ENCODE peak calls at places on chromosome 11, in six cellular contexts. E is pancreas, O is DMS153, I is A673, A is glutamatergic neuron, H is A549. P is an unnamed sample.
A peak's percentile ranks its signal among the peaks of the same experiment; 100 is the strongest.

GRCh38 chr11:46362146-46363030 is 15.1 kb downstream of the DGKZ start:
- DNase-seq in E (no peak), O (no peak), I (no peak), A (no peak), H (no peak), P (no peak)

GRCh38 chr11:100965346-100965745 is 164.3 kb downstream of the PGR start:
- DNase-seq in E (no peak), O (no peak), I (no peak), A (no peak), H (no peak), P (no peak)

GRCh38 chr11:73072935-73073481 is 69.1 kb downstream of the FCHSD2 start:
- DNase-seq in E (no peak), O (peak; percentile 12), I (peak; percentile 19), A (no peak), H (peak; percentile 75), P (no peak)

GRCh38 chr11:1017269-1018005 is 19.1 kb downstream of the MUC6 start:
- DNase-seq in E (no peak), O (no peak), I (no peak), A (no peak), H (no peak), P (no peak)

GRCh38 chr11:395866-396265 is 1.9 kb downstream of the PKP3 start:
- DNase-seq in E (peak; percentile 43), O (no peak), I (no peak), A (no peak), H (no peak), P (no peak)

GRCh38 chr11:77819921-77820564 is 479 bp downstream of the RSF1 start:
- DNase-seq in E (no peak), O (no peak), I (peak; percentile 60), A (peak; percentile 68), H (peak; percentile 53), P (peak; percentile 26)

GRCh38 chr11:123559418-123559817 is 95.0 kb downstream of the SCN3B start:
- DNase-seq in E (no peak), O (no peak), I (peak; percentile 51), A (no peak), H (no peak), P (no peak)

GRCh38 chr11:112902411-112903011 is 58.7 kb upstream of the NCAM1 start:
- DNase-seq in E (no peak), O (no peak), I (peak; percentile 71), A (no peak), H (no peak), P (no peak)

GRCh38 chr11:65213322-65214211 is 31.8 kb downstream of the CAPN1 start:
- DNase-seq in E (no peak), O (no peak), I (no peak), A (no peak), H (no peak), P (no peak)

GRCh38 chr11:78562398-78562797 is 12.3 kb downstream of the NARS2 start:
- DNase-seq in E (no peak), O (no peak), I (peak; percentile 24), A (no peak), H (no peak), P (no peak)

GRCh38 chr11:76296731-76297130 is 84.2 kb downstream of the THAP12 start:
- DNase-seq in E (no peak), O (no peak), I (no peak), A (no peak), H (no peak), P (no peak)

GRCh38 chr11:98679673-98680072 is 341.1 kb upstream of the CNTN5 start:
- DNase-seq in E (no peak), O (no peak), I (no peak), A (no peak), H (no peak), P (no peak)

GRCh38 chr11:88629496-88629895 is 292.0 kb upstream of the CTSC start:
- DNase-seq in E (no peak), O (no peak), I (no peak), A (no peak), H (no peak), P (no peak)

GRCh38 chr11:12123177-12123576 is 12.8 kb downstream of the MICAL2 start:
- DNase-seq in E (no peak), O (no peak), I (no peak), A (no peak), H (no peak), P (no peak)

GRCh38 chr11:61080526-61080925 is 21.8 kb upstream of the CD5 start:
- DNase-seq in E (no peak), O (no peak), I (no peak), A (no peak), H (no peak), P (no peak)

GRCh38 chr11:94537051-94537600 is 6.6 kb upstream of the FUT4 start:
- DNase-seq in E (no peak), O (no peak), I (no peak), A (no peak), H (peak; percentile 4), P (no peak)

GRCh38 chr11:72591785-72592490 is 82.3 kb downstream of the PDE2A start:
- DNase-seq in E (peak; percentile 4), O (no peak), I (peak; percentile 66), A (no peak), H (no peak), P (no peak)

GRCh38 chr11:126544311-126545056 is 189.0 kb downstream of the ST3GAL4 start:
- DNase-seq in E (no peak), O (peak; percentile 80), I (peak; percentile 76), A (no peak), H (no peak), P (no peak)

GRCh38 chr11:74559110-74559933 is 33.1 kb upstream of the POLD3 start:
- DNase-seq in E (no peak), O (peak; percentile 69), I (no peak), A (no peak), H (no peak), P (no peak)

GRCh38 chr11:28420099-28420498 is 311.9 kb downstream of the METTL15 start:
- DNase-seq in E (no peak), O (no peak), I (no peak), A (no peak), H (no peak), P (no peak)

GRCh38 chr11:32148824-32149223 is 58.0 kb downstream of the RCN1 start:
- DNase-seq in E (no peak), O (no peak), I (no peak), A (no peak), H (no peak), P (no peak)

GRCh38 chr11:134358853-134359490 is 27.2 kb downstream of the GLB1L2 start:
- DNase-seq in E (no peak), O (no peak), I (no peak), A (no peak), H (no peak), P (no peak)

GRCh38 chr11:85863855-85864254 is 8.7 kb downstream of the CCDC83 start:
- DNase-seq in E (no peak), O (no peak), I (no peak), A (no peak), H (no peak), P (no peak)

GRCh38 chr11:114162719-114163123 is 103.2 kb downstream of the ZBTB16 start:
- DNase-seq in E (peak; percentile 88), O (peak; percentile 84), I (peak; percentile 94), A (no peak), H (peak; percentile 57), P (no peak)

GRCh38 chr11:93623179-93623578 is 38.3 kb upstream of the CEP295 start:
- DNase-seq in E (no peak), O (no peak), I (no peak), A (peak; percentile 19), H (no peak), P (no peak)

GRCh38 chr11:110173775-110174644 is 80.8 kb downstream of the ZC3H12C start:
- DNase-seq in E (peak; percentile 68), O (peak; percentile 21), I (peak; percentile 87), A (peak; percentile 84), H (peak; percentile 75), P (peak; percentile 54)

GRCh38 chr11:31825453-31826391 is 14.6 kb upstream of the PAX6 start:
- DNase-seq in E (no peak), O (no peak), I (peak; percentile 56), A (no peak), H (no peak), P (no peak)

GRCh38 chr11:116333193-116333592 is 439.6 kb downstream of the BUD13 start:
- DNase-seq in E (no peak), O (no peak), I (no peak), A (no peak), H (no peak), P (no peak)

GRCh38 chr11:130223291-130223971 is 63.8 kb downstream of the ST14 start:
- DNase-seq in E (no peak), O (no peak), I (no peak), A (no peak), H (no peak), P (no peak)

GRCh38 chr11:50174189-50174588 is 141.5 kb downstream of the OR4C45 start:
- DNase-seq in E (no peak), O (no peak), I (no peak), A (no peak), H (no peak), P (no peak)

GRCh38 chr11:58730507-58731089 is 1.1 kb downstream of the GLYAT start:
- DNase-seq in E (no peak), O (no peak), I (no peak), A (no peak), H (no peak), P (no peak)

GRCh38 chr11:66237867-66238266 is 30.6 kb upstream of the RAB1B start:
- DNase-seq in E (no peak), O (no peak), I (no peak), A (no peak), H (no peak), P (no peak)

GRCh38 chr11:107563702-107564101 is 1.8 kb downstream of the ALKBH8 start:
- DNase-seq in E (no peak), O (peak; percentile 8), I (peak; percentile 81), A (peak; percentile 32), H (peak; percentile 44), P (no peak)

GRCh38 chr11:65867284-65868071 is 5.1 kb downstream of the EFEMP2 start:
- DNase-seq in E (no peak), O (no peak), I (no peak), A (peak; percentile 63), H (no peak), P (no peak)

GRCh38 chr11:131425285-131425684 is 54.9 kb downstream of the NTM start:
- DNase-seq in E (no peak), O (no peak), I (no peak), A (no peak), H (no peak), P (no peak)